ENCODE peak calls at places on chromosomes 4 and X, in four cellular contexts. K is hepatocyte, R is NB4, Q is lung. L is an unnamed sample.

GRCh38 chr4:184384056-184384809 is 90.1 kb downstream of the IRF2 start:
- DNase-seq in K (peak; percentile 72), R (peak; percentile 70), Q (peak; percentile 43), L (peak; percentile 89)

GRCh38 chr4:152590179-152591031 is 54.5 kb upstream of the FBXW7 start:
- DNase-seq in K (peak; percentile 90), R (no peak), Q (no peak), L (peak; percentile 90)

GRCh38 chrX:37509349-37509748 is 62.1 kb upstream of the LANCL3 start:
- DNase-seq in K (peak; percentile 13), R (peak; percentile 28), Q (no peak), L (peak; percentile 1)

GRCh38 chrX:38236901-38237615 is 16.4 kb upstream of the SRPX start:
- DNase-seq in K (no peak), R (no peak), Q (no peak), L (no peak)

GRCh38 chrX:110045421-110045820 is 42.5 kb downstream of the TMEM164 start:
- DNase-seq in K (no peak), R (no peak), Q (no peak), L (no peak)

GRCh38 chr4:182931691-182932297 is 14.6 kb upstream of the DCTD start:
- DNase-seq in K (no peak), R (no peak), Q (no peak), L (no peak)

GRCh38 chrX:134780908-134781307 is 122.6 kb upstream of the PLAC1 start:
- DNase-seq in K (no peak), R (no peak), Q (no peak), L (no peak)

GRCh38 chr4:82044141-82044993 is 329.4 kb downstream of the HNRNPD start:
- DNase-seq in K (peak; percentile 85), R (peak; percentile 72), Q (peak; percentile 67), L (no peak)

GRCh38 chrX:128106630-128107029 is 54.4 kb upstream of the ACTRT1 start:
- DNase-seq in K (peak; percentile 22), R (peak; percentile 33), Q (no peak), L (no peak)

GRCh38 chr4:67918428-67918827 is 34.6 kb upstream of the TMPRSS11D start:
- DNase-seq in K (no peak), R (no peak), Q (no peak), L (no peak)

GRCh38 chr4:48472794-48473193 is 10.3 kb upstream of the SLC10A4 start:
- DNase-seq in K (no peak), R (no peak), Q (no peak), L (no peak)

GRCh38 chr4:105520819-105521790 is 31.3 kb upstream of the ARHGEF38 start:
- DNase-seq in K (peak; percentile 63), R (peak; percentile 53), Q (no peak), L (peak; percentile 47)

GRCh38 chr4:4526401-4526800 is 15.4 kb downstream of the STX18 start:
- DNase-seq in K (no peak), R (no peak), Q (no peak), L (no peak)

GRCh38 chr4:8544741-8545438 is 35.3 kb upstream of the GPR78 start:
- DNase-seq in K (no peak), R (peak; percentile 87), Q (no peak), L (no peak)

GRCh38 chr4:40630335-40631021 is 814 bp upstream of the RBM47 start:
- DNase-seq in K (peak; percentile 69), R (no peak), Q (peak; percentile 83), L (no peak)

GRCh38 chrX:81174286-81174685 is 27.4 kb downstream of the HMGN5 start:
- DNase-seq in K (peak; percentile 12), R (peak; percentile 21), Q (no peak), L (peak; percentile 1)

GRCh38 chrX:41382699-41383645 is 49.0 kb downstream of the DDX3X start:
- DNase-seq in K (peak; percentile 56), R (peak; percentile 44), Q (no peak), L (no peak)

GRCh38 chr4:152935661-152936445 is at the start of gene FHDC1:
- DNase-seq in K (peak; percentile 89), R (peak; percentile 23), Q (peak; percentile 82), L (no peak)

GRCh38 chr4:67765401-67765800 is 11.2 kb upstream of the GNRHR start:
- DNase-seq in K (no peak), R (no peak), Q (no peak), L (no peak)

GRCh38 chr4:189206953-189207352 is 733.7 kb upstream of the FRG1 start:
- DNase-seq in K (no peak), R (peak; percentile 2), Q (no peak), L (no peak)

GRCh38 chrX:125646195-125646594 is 326.5 kb downstream of the TEX13C start:
- DNase-seq in K (no peak), R (peak; percentile 11), Q (no peak), L (no peak)

GRCh38 chrX:103554687-103555417 is 30.5 kb upstream of the TCEAL4 start:
- DNase-seq in K (peak; percentile 73), R (peak; percentile 0), Q (no peak), L (peak; percentile 34)

GRCh38 chr4:137125011-137125410 is 407.3 kb downstream of the PCDH18 start:
- DNase-seq in K (peak; percentile 14), R (peak; percentile 8), Q (no peak), L (peak; percentile 8)

GRCh38 chr4:6324461-6324998 is 54.9 kb downstream of the WFS1 start:
- DNase-seq in K (no peak), R (no peak), Q (no peak), L (no peak)

GRCh38 chr4:155784637-155785036 is 25.8 kb downstream of the GUCY1B1 start:
- DNase-seq in K (no peak), R (no peak), Q (no peak), L (no peak)

DNA sequence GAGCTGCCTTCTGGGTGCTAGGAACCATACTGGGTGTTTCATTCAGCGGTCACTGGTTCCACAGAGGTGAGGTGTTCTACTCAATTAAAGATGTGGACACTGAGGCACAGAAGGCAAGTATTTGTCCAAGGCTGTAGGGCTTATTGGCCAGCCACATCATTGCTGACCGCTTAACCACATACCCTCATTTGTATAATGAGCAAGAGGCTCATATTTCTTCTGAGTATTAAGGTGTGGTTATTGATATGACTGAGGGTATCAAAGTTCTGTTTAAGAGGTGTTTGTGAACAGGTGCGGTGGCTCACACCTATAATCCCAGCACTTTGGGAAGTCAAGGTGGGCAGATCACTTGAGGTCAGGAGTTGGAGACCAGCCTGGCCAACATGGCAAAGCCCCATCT is 14.3 kb downstream of the RNF4 start:
- DNase-seq in K (no peak), R (no peak), Q (no peak), L (no peak)
- H3K4me3 ChIP-seq in K (no peak overlapping the region), R (no peak overlapping the region), Q (no peak overlapping the region), L (no peak overlapping the region)

GRCh38 chrX:13805241-13805640 is 11.7 kb downstream of the GPM6B start:
- DNase-seq in K (no peak), R (no peak), Q (no peak), L (no peak)
- TF ChIP-seq CTCF in K (no peak), R (no peak), Q (no peak), L (no peak)

GRCh38 chr4:126778348-126778747 is 854.4 kb upstream of the INTU start:
- DNase-seq in K (no peak), R (peak; percentile 15), Q (no peak), L (peak; percentile 6)
- H3K4me3 ChIP-seq in K (no peak overlapping the region), R (no peak overlapping the region), Q (no peak overlapping the region), L (no peak overlapping the region)

GRCh38 chr4:177228599-177228998 is 81.1 kb upstream of the NEIL3 start:
- DNase-seq in K (no peak), R (no peak), Q (no peak), L (no peak)

GRCh38 chr4:177225605-177226004 is 84.1 kb upstream of the NEIL3 start:
- DNase-seq in K (no peak), R (no peak), Q (no peak), L (no peak)

GRCh38 chr4:177229331-177229730 is 80.3 kb upstream of the NEIL3 start:
- DNase-seq in K (no peak), R (peak; percentile 33), Q (no peak), L (no peak)

GRCh38 chr4:177222776-177223175 is 86.9 kb upstream of the NEIL3 start:
- DNase-seq in K (no peak), R (no peak), Q (no peak), L (peak; percentile 46)

DNA sequence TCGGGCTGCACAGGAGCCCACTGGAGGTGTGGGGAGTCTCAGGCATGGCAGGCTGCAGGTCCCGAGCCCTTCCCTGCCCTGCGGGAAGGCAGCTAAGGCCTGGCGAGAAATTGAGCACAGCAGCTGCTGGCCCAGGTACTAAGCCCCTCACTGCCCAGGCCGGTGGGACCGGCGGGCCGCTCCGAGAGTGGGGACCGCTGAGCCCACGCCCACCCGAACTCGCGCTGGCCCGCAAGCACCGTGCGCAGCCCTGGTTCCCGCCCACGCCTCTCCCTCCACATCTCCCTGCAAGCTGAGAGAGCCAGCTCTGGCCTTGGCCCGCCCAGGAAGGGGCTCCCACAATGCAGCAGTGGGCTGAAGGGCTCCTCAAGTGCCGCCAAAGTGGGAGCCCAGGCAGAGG is 82.0 kb upstream of the NEIL3 start:
- DNase-seq in K (no peak), R (no peak), Q (no peak), L (no peak)
- TF ChIP-seq CTCF in K (no peak), R (no peak), Q (no peak), L (no peak)

GRCh38 chr4:3047464-3048286 is 26.7 kb downstream of the HTT-AS start:
- DNase-seq in K (peak; percentile 79), R (peak; percentile 77), Q (peak; percentile 60), L (no peak)
- H3K4me3 ChIP-seq in K (no peak overlapping the region), R (no peak overlapping the region), Q (no peak overlapping the region), L (no peak overlapping the region)

GRCh38 chrX:48761674-48762471 is at the start of gene GLOD5:
- DNase-seq in K (peak; percentile 72), R (peak; percentile 22), Q (peak; percentile 70), L (no peak)
- TF ChIP-seq CTCF in K (peak; percentile 50), R (no peak), Q (no peak), L (no peak)

DNA sequence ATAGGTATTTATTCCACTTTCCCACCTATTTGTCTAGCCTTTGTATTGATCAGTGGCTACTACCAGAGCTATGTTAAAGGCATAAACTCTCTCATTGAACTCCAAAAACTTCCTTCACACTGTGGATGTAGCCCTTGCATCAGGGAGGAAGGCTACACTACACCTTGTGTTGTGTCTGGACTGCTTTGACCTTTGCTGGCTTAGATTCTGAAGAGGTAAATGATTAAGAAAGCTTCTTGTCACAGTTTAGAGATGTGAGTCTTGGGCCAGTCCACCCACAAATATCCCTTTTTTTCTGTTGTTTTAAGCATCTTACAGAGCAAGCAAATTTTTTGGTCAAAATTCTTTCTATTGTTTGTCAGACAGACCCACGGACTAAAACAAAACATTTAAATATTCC is 1.9 kb downstream of the ENPEP start:
- DNase-seq in K (no peak), R (no peak), Q (no peak), L (no peak)
- H3K4me3 ChIP-seq in K (no peak overlapping the region), R (no peak overlapping the region), Q (no peak overlapping the region), L (no peak overlapping the region)

GRCh38 chr4:150251752-150252190 is 173.5 kb downstream of the DCLK2 start:
- DNase-seq in K (no peak), R (no peak), Q (no peak), L (no peak)
- TF ChIP-seq CTCF in K (no peak), R (no peak), Q (no peak), L (peak; percentile 15)

GRCh38 chrX:68827848-68828562 is 816 bp upstream of the EFNB1 start:
- DNase-seq in K (peak; percentile 87), R (peak; percentile 77), Q (peak; percentile 84), L (peak; percentile 59)
- H3K4me3 ChIP-seq in K (no peak overlapping the region), R (peak overlapping the region; percentile 34), Q (peak overlapping the region; percentile 19), L (peak overlapping the region; percentile 69)

L was measured in astrocyte of the cerebellum.